ENCODE peak calls at places on chromosomes 13 and 19, in seven cellular contexts. G is right cardiac atrium; O is HCT116; X is thoracic aorta; E is left ventricle myocardium inferior; M is CD8-positive, alpha-beta T cell; H is endodermal cell. I is an unnamed sample.

GRCh38 chr19:46392252-46392801 is 21.0 kb downstream of the CCDC8 start:
- DNase-seq in O (no peak), X (no peak), G (peak; percentile 36), E (no peak), M (no peak), H (peak; percentile 50), I (peak; percentile 88)

GRCh38 chr13:41008349-41008980 is 10.7 kb downstream of the ELF1 start:
- DNase-seq in E (no peak), G (no peak), M (no peak), O (no peak), X (no peak), H (no peak), I (no peak)

GRCh38 chr13:20175406-20175794 is 14.5 kb upstream of the GJA3 start:
- DNase-seq in H (peak; percentile 15), X (no peak), E (no peak), O (no peak), M (no peak), G (no peak), I (no peak)

GRCh38 chr13:111216166-111216960 is 101.3 kb downstream of the ARHGEF7 start:
- DNase-seq in X (no peak), M (peak; percentile 46), H (peak; percentile 83), E (no peak), O (no peak), G (peak; percentile 60), I (peak; percentile 76)

GRCh38 chr19:16463341-16463990 is 8.3 kb downstream of the EPS15L1 start:
- DNase-seq in H (no peak), O (no peak), G (no peak), E (no peak), M (no peak), X (no peak), I (no peak)

GRCh38 chr19:52936151-52936957 is 13.1 kb upstream of the ZNF888 start:
- DNase-seq in O (no peak), H (no peak), X (no peak), G (no peak), E (no peak), M (no peak), I (no peak)

GRCh38 chr19:32415246-32415645 is 9.7 kb downstream of the DPY19L3 start:
- DNase-seq in H (no peak), M (no peak), X (no peak), O (no peak), G (no peak), E (no peak), I (no peak)

GRCh38 chr13:112583592-112584277 is 4.2 kb downstream of the TUBGCP3 start:
- DNase-seq in X (no peak), G (peak; percentile 64), O (no peak), E (peak; percentile 34), M (no peak), H (no peak), I (no peak)

GRCh38 chr19:32872391-32872790 is 2.8 kb upstream of the SLC7A9 start:
- DNase-seq in O (no peak), E (no peak), X (no peak), M (no peak), H (no peak), G (no peak), I (no peak)

GRCh38 chr13:110756268-110756667 is 42.8 kb downstream of the ING1 start:
- DNase-seq in O (no peak), E (no peak), G (no peak), H (no peak), M (no peak), X (no peak), I (peak; percentile 71)

GRCh38 chr19:36060430-36060829 is 5.7 kb downstream of the WDR62 start:
- DNase-seq in M (peak; percentile 15), E (peak; percentile 46), X (no peak), O (no peak), H (peak; percentile 79), G (peak; percentile 70), I (no peak)
- H3K4me1 ChIP-seq in M (peaks cover 3% of the 10 kb centered on the region), E (peaks cover 2% of the 10 kb centered on the region), X (peaks cover 4% of the 10 kb centered on the region), O (peaks cover 8% of the 10 kb centered on the region), H (peaks cover 3% of the 10 kb centered on the region), G (no peaks in the 10 kb centered on the region), I (peaks cover 9% of the 10 kb centered on the region)

DNA sequence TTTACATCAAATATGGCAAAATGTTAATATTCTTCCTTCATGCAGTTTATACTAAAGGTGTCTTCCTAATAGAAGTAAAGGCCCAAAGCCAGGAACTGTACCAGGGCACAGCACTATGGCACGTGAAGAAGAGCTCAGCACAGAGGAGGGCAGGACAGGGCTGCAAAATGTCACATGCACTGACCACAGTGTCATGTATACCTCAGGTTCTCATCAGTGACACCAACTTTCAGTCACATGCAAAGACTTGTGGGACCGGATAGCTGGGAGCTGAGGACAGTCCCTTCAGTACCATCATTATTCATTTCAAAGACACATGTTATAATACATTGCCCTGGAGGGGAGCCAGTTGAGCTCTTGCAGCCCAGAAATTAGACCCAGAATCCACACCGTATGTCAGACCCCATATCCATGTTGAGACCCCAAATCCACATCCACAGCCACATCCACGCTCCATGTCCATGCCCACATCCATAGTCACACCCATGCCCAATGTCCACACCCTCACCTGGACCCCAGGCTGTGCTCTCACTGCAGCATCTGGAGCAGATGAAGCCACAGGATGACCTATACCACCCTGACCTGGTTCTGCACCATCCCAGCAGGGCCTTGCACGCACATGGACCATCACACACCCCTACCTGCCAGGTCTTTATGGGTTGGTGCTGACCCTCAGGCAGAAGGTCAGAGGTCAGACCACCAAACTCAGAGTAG is 111.8 kb downstream of the TUBA3C start:
- DNase-seq in G (no peak), M (no peak), E (no peak), O (no peak), H (no peak), X (no peak), I (no peak)
- H3K4me1 ChIP-seq in G (no peaks in the 10 kb centered on the region), M (no peaks in the 10 kb centered on the region), E (no peaks in the 10 kb centered on the region), O (no peaks in the 10 kb centered on the region), H (no peaks in the 10 kb centered on the region), X (no peaks in the 10 kb centered on the region), I (no peaks in the 10 kb centered on the region)

GRCh38 chr13:50075619-50076097 is 60.4 kb downstream of the KCNRG start:
- DNase-seq in M (no peak), X (no peak), H (no peak), G (no peak), O (no peak), E (no peak), I (no peak)
- H3K4me1 ChIP-seq in M (peaks cover 8% of the 10 kb centered on the region), X (peaks cover 44% of the 10 kb centered on the region), H (no peaks in the 10 kb centered on the region), G (no peaks in the 10 kb centered on the region), O (peaks cover 18% of the 10 kb centered on the region), E (peaks cover 52% of the 10 kb centered on the region), I (peaks cover 18% of the 10 kb centered on the region)

GRCh38 chr19:38665950-38666661 is 18.7 kb downstream of the ACTN4 start:
- DNase-seq in X (no peak), E (peak; percentile 73), H (peak; percentile 94), G (peak; percentile 86), O (no peak), M (no peak), I (peak; percentile 98)

GRCh38 chr19:38665219-38665931 is 17.9 kb downstream of the ACTN4 start:
- DNase-seq in E (no peak), M (no peak), X (no peak), H (no peak), G (no peak), O (no peak), I (no peak)

GRCh38 chr19:38664503-38665211 is 17.2 kb downstream of the ACTN4 start:
- DNase-seq in H (peak; percentile 74), O (no peak), M (no peak), E (no peak), X (no peak), G (no peak), I (no peak)

GRCh38 chr19:38667552-38668205 is 20.2 kb downstream of the ACTN4 start:
- DNase-seq in E (no peak), O (no peak), G (no peak), H (no peak), M (no peak), X (no peak), I (peak; percentile 72)

GRCh38 chr19:38666662-38667448 is 19.4 kb downstream of the ACTN4 start:
- DNase-seq in M (no peak), E (no peak), G (peak; percentile 81), O (no peak), X (no peak), H (no peak), I (peak; percentile 76)
- H3K4me1 ChIP-seq in M (peaks cover 78% of the 10 kb centered on the region), E (peaks cover 100% of the 10 kb centered on the region), G (peaks cover 58% of the 10 kb centered on the region), O (peaks cover 79% of the 10 kb centered on the region), X (peaks cover 100% of the 10 kb centered on the region), H (peaks cover 62% of the 10 kb centered on the region), I (peaks cover 100% of the 10 kb centered on the region)

GRCh38 chr13:78600317-78600899 is 2.9 kb downstream of the POU4F1 start:
- DNase-seq in H (no peak), O (no peak), E (no peak), X (no peak), M (no peak), G (no peak), I (no peak)
- H3K4me1 ChIP-seq in H (no peaks in the 10 kb centered on the region), O (no peaks in the 10 kb centered on the region), E (peaks cover 41% of the 10 kb centered on the region), X (peaks cover 25% of the 10 kb centered on the region), M (peaks cover 29% of the 10 kb centered on the region), G (peaks cover 8% of the 10 kb centered on the region), I (peaks cover 16% of the 10 kb centered on the region)

GRCh38 chr19:38277969-38278680 is 13.8 kb downstream of the SPINT2 start:
- DNase-seq in H (no peak), E (peak; percentile 68), M (no peak), G (peak; percentile 90), O (no peak), X (peak; percentile 88), I (no peak)
- H3K4me1 ChIP-seq in H (peaks cover 2% of the 10 kb centered on the region), E (peaks cover 93% of the 10 kb centered on the region), M (peaks cover 8% of the 10 kb centered on the region), G (peaks cover 11% of the 10 kb centered on the region), O (peaks cover 7% of the 10 kb centered on the region), X (peaks cover 93% of the 10 kb centered on the region), I (peaks cover 15% of the 10 kb centered on the region)

GRCh38 chr13:74487091-74487722 is 353.0 kb upstream of the KLF12 start:
- DNase-seq in E (no peak), O (no peak), M (no peak), X (no peak), G (no peak), H (no peak), I (no peak)

GRCh38 chr13:74485757-74486156 is 351.6 kb upstream of the KLF12 start:
- DNase-seq in G (no peak), X (no peak), O (no peak), H (no peak), M (no peak), E (no peak), I (no peak)
- H3K4me1 ChIP-seq in G (no peaks in the 10 kb centered on the region), X (peaks cover 6% of the 10 kb centered on the region), O (no peaks in the 10 kb centered on the region), H (no peaks in the 10 kb centered on the region), M (no peaks in the 10 kb centered on the region), E (no peaks in the 10 kb centered on the region), I (no peaks in the 10 kb centered on the region)